ENCODE peak calls at places on chromosomes 16 and 17, in ten cellular contexts. E is cardiac muscle cell, S is DMS53, Z is ELF-1, I is astrocyte of the cerebellum, N is mucosa of gallbladder, G is fibroblast of villous mesenchyme, J is fibroblast of lung, B is A549, K is epithelial cell of prostate. Y is an unnamed sample.

GRCh38 chr16:88768041-88768876 is 16.8 kb downstream of the PIEZO1 start:
- DNase-seq in E (peak; percentile 90), S (no peak), Z (no peak), I (no peak), N (no peak), G (peak; percentile 81), J (peak; percentile 71), B (no peak), K (no peak), Y (peak; percentile 43)

GRCh38 chr16:17368951-17369350 is 101.8 kb downstream of the XYLT1 start:
- DNase-seq in E (no peak), S (no peak), Z (no peak), I (no peak), N (no peak), G (no peak), J (no peak), B (no peak), K (no peak), Y (no peak)

GRCh38 chr17:49239963-49240362 is 9.4 kb upstream of the PHOSPHO1 start:
- DNase-seq in E (no peak), S (no peak), Z (peak; percentile 72), I (no peak), N (no peak), G (no peak), J (no peak), B (no peak), K (no peak), Y (no peak)

GRCh38 chr17:58344047-58344790 is 7.8 kb downstream of the SUPT4H1 start:
- DNase-seq in E (no peak), S (no peak), Z (no peak), I (no peak), N (no peak), G (no peak), J (no peak), B (no peak), K (no peak), Y (no peak)

GRCh38 chr17:77064608-77065007 is 76.2 kb upstream of the SEC14L1 start:
- DNase-seq in E (no peak), S (no peak), Z (no peak), I (no peak), N (no peak), G (no peak), J (no peak), B (no peak), K (no peak), Y (no peak)

GRCh38 chr17:40306395-40306794 is 2.6 kb upstream of the RARA start:
- DNase-seq in E (no peak), S (no peak), Z (no peak), I (no peak), N (no peak), G (no peak), J (no peak), B (no peak), K (no peak), Y (no peak)

GRCh38 chr17:45835481-45835880 is 9.2 kb upstream of the SPPL2C start:
- DNase-seq in E (no peak), S (no peak), Z (no peak), I (no peak), N (no peak), G (no peak), J (no peak), B (no peak), K (no peak), Y (no peak)

GRCh38 chr17:57092779-57093178 is 7.7 kb downstream of the AKAP1 start:
- DNase-seq in E (no peak), S (no peak), Z (no peak), I (no peak), N (no peak), G (no peak), J (no peak), B (no peak), K (no peak), Y (no peak)

GRCh38 chr17:38577645-38578173 is 28.0 kb downstream of the SRCIN1 start:
- DNase-seq in E (no peak), S (no peak), Z (no peak), I (no peak), N (no peak), G (no peak), J (no peak), B (no peak), K (no peak), Y (no peak)

GRCh38 chr17:16486373-16487250 is 5.4 kb downstream of the LRRC75A start:
- DNase-seq in E (peak; percentile 41), S (peak; percentile 98), Z (peak; percentile 58), I (peak; percentile 55), N (peak; percentile 93), G (peak; percentile 72), J (peak; percentile 75), B (peak; percentile 38), K (peak; percentile 40), Y (peak; percentile 8)